ENCODE peak calls at places on chromosome 20, in four cellular contexts. One of them, this sample, is unnamed. For H3K27me3 and H3K4me1, the result is how much of the 10 kb centered on the place peaks cover.

GRCh38 chr20:54132612-54133433 is 41.0 kb downstream of the CYP24A1 start:
- DNase-seq in CD8-positive, alpha-beta T cell: no peak
- DNase-seq in neural progenitor cell: peak
- DNase-seq in mesendoderm: peak
- DNase-seq in this sample: no peak

GRCh38 chr20:24675651-24676352 is 206.4 kb downstream of the SYNDIG1 start:
- DNase-seq in CD8-positive, alpha-beta T cell: no peak
- DNase-seq in neural progenitor cell: no peak
- DNase-seq in mesendoderm: no peak
- DNase-seq in this sample: no peak

GRCh38 chr20:37911838-37912273 is 8.9 kb downstream of the VSTM2L start:
- DNase-seq in CD8-positive, alpha-beta T cell: no peak
- DNase-seq in neural progenitor cell: peak
- DNase-seq in mesendoderm: peak
- DNase-seq in this sample: no peak

GRCh38 chr20:16904751-16905150 is 156.6 kb downstream of the OTOR start:
- DNase-seq in CD8-positive, alpha-beta T cell: no peak
- DNase-seq in neural progenitor cell: peak
- DNase-seq in mesendoderm: no peak
- DNase-seq in this sample: no peak

GRCh38 chr20:58513580-58514285 is 1.5 kb downstream of the APCDD1L start:
- DNase-seq in CD8-positive, alpha-beta T cell: no peak
- DNase-seq in neural progenitor cell: no peak
- DNase-seq in mesendoderm: no peak
- DNase-seq in this sample: no peak

GRCh38 chr20:4136967-4137334 is 121.6 kb upstream of the RNF24 start:
- DNase-seq in CD8-positive, alpha-beta T cell: no peak
- DNase-seq in neural progenitor cell: no peak
- DNase-seq in mesendoderm: no peak
- DNase-seq in this sample: no peak

GRCh38 chr20:38685853-38686473 is 38.3 kb upstream of the SLC32A1 start:
- DNase-seq in CD8-positive, alpha-beta T cell: peak
- DNase-seq in neural progenitor cell: peak
- DNase-seq in mesendoderm: peak
- DNase-seq in this sample: peak

GRCh38 chr20:59403261-59403961 is 103.0 kb downstream of the EDN3 start:
- DNase-seq in CD8-positive, alpha-beta T cell: peak
- DNase-seq in neural progenitor cell: peak
- DNase-seq in mesendoderm: peak
- DNase-seq in this sample: peak

GRCh38 chr20:2429061-2429460 is 41.5 kb downstream of the SNRPB start:
- DNase-seq in CD8-positive, alpha-beta T cell: no peak
- DNase-seq in neural progenitor cell: no peak
- DNase-seq in mesendoderm: no peak
- DNase-seq in this sample: no peak

GRCh38 chr20:4569092-4569491 is 152.6 kb upstream of the PRND start:
- DNase-seq in CD8-positive, alpha-beta T cell: no peak
- DNase-seq in neural progenitor cell: no peak
- DNase-seq in mesendoderm: no peak
- DNase-seq in this sample: no peak

GRCh38 chr20:4052139-4052480 is 36.8 kb upstream of the RNF24 start:
- DNase-seq in CD8-positive, alpha-beta T cell: no peak
- DNase-seq in neural progenitor cell: no peak
- DNase-seq in mesendoderm: no peak
- DNase-seq in this sample: no peak

GRCh38 chr20:2210646-2211556 is 84.9 kb upstream of the TGM3 start:
- DNase-seq in CD8-positive, alpha-beta T cell: no peak
- DNase-seq in neural progenitor cell: peak
- DNase-seq in mesendoderm: peak
- DNase-seq in this sample: no peak

GRCh38 chr20:36066777-36067176 is 87.8 kb upstream of the EPB41L1 start:
- DNase-seq in CD8-positive, alpha-beta T cell: no peak
- DNase-seq in neural progenitor cell: no peak
- DNase-seq in mesendoderm: no peak
- DNase-seq in this sample: no peak

GRCh38 chr20:51037499-51038110 is 14.7 kb upstream of the KCNG1 start:
- DNase-seq in CD8-positive, alpha-beta T cell: no peak
- DNase-seq in neural progenitor cell: no peak
- DNase-seq in mesendoderm: no peak
- DNase-seq in this sample: no peak

GRCh38 chr20:44614525-44614924 is 32.1 kb downstream of the PKIG start:
- DNase-seq in CD8-positive, alpha-beta T cell: no peak
- DNase-seq in neural progenitor cell: no peak
- DNase-seq in mesendoderm: no peak
- DNase-seq in this sample: no peak

GRCh38 chr20:37807901-37808751 is 94.8 kb upstream of the VSTM2L start:
- DNase-seq in CD8-positive, alpha-beta T cell: no peak
- DNase-seq in neural progenitor cell: peak
- DNase-seq in mesendoderm: peak
- DNase-seq in this sample: no peak

GRCh38 chr20:35992713-35993335 is 24.4 kb downstream of the CNBD2 start:
- DNase-seq in CD8-positive, alpha-beta T cell: no peak
- DNase-seq in neural progenitor cell: peak
- DNase-seq in mesendoderm: peak
- DNase-seq in this sample: peak

GRCh38 chr20:59537991-59538390 is 66.3 kb upstream of the PHACTR3 start:
- DNase-seq in CD8-positive, alpha-beta T cell: no peak
- DNase-seq in neural progenitor cell: no peak
- DNase-seq in mesendoderm: no peak
- DNase-seq in this sample: no peak

GRCh38 chr20:18973499-18974173 is 160.1 kb downstream of the SCP2D1 start:
- DNase-seq in CD8-positive, alpha-beta T cell: no peak
- DNase-seq in neural progenitor cell: no peak
- DNase-seq in mesendoderm: no peak
- DNase-seq in this sample: no peak

GRCh38 chr20:44092551-44093248 is 94.3 kb downstream of the JPH2 start:
- DNase-seq in CD8-positive, alpha-beta T cell: no peak
- DNase-seq in neural progenitor cell: peak
- DNase-seq in mesendoderm: peak
- DNase-seq in this sample: no peak

GRCh38 chr20:50758992-50759391 is 27.6 kb downstream of the PARD6B start:
- DNase-seq in CD8-positive, alpha-beta T cell: no peak
- DNase-seq in neural progenitor cell: no peak
- DNase-seq in mesendoderm: no peak
- DNase-seq in this sample: no peak

GRCh38 chr20:859661-860294 is 26.3 kb downstream of the FAM110A start:
- DNase-seq in CD8-positive, alpha-beta T cell: no peak
- DNase-seq in neural progenitor cell: no peak
- DNase-seq in mesendoderm: no peak
- DNase-seq in this sample: no peak

GRCh38 chr20:15227102-15227501 is 889.7 kb upstream of the FLRT3 start:
- DNase-seq in CD8-positive, alpha-beta T cell: no peak
- DNase-seq in neural progenitor cell: no peak
- DNase-seq in mesendoderm: no peak
- DNase-seq in this sample: no peak

GRCh38 chr20:15220009-15220656 is 882.7 kb upstream of the FLRT3 start:
- DNase-seq in CD8-positive, alpha-beta T cell: no peak
- DNase-seq in neural progenitor cell: no peak
- DNase-seq in mesendoderm: no peak
- DNase-seq in this sample: no peak

GRCh38 chr20:15220778-15221565 is 883.6 kb upstream of the FLRT3 start:
- DNase-seq in CD8-positive, alpha-beta T cell: no peak
- DNase-seq in neural progenitor cell: peak
- DNase-seq in mesendoderm: peak
- DNase-seq in this sample: no peak

GRCh38 chr20:15224199-15224598 is 886.8 kb upstream of the FLRT3 start:
- DNase-seq in CD8-positive, alpha-beta T cell: no peak
- DNase-seq in neural progenitor cell: no peak
- DNase-seq in mesendoderm: no peak
- DNase-seq in this sample: no peak
- H3K27ac ChIP-seq in CD8-positive, alpha-beta T cell: no peak
- H3K27ac ChIP-seq in neural progenitor cell: no peak
- H3K27ac ChIP-seq in mesendoderm: no peak
- H3K27ac ChIP-seq in this sample: no peak

GRCh38 chr20:61049684-61050083 is 202.4 kb upstream of the CDH4 start:
- DNase-seq in CD8-positive, alpha-beta T cell: no peak
- DNase-seq in neural progenitor cell: no peak
- DNase-seq in mesendoderm: no peak
- DNase-seq in this sample: no peak

GRCh38 chr20:61048292-61048691 is 203.8 kb upstream of the CDH4 start:
- DNase-seq in CD8-positive, alpha-beta T cell: no peak
- DNase-seq in neural progenitor cell: no peak
- DNase-seq in mesendoderm: no peak
- DNase-seq in this sample: no peak

GRCh38 chr20:61052796-61053442 is 199.1 kb upstream of the CDH4 start:
- DNase-seq in CD8-positive, alpha-beta T cell: no peak
- DNase-seq in neural progenitor cell: peak
- DNase-seq in mesendoderm: no peak
- DNase-seq in this sample: no peak

GRCh38 chr20:61052195-61052594 is 199.9 kb upstream of the CDH4 start:
- DNase-seq in CD8-positive, alpha-beta T cell: no peak
- DNase-seq in neural progenitor cell: no peak
- DNase-seq in mesendoderm: no peak
- DNase-seq in this sample: no peak

DNA sequence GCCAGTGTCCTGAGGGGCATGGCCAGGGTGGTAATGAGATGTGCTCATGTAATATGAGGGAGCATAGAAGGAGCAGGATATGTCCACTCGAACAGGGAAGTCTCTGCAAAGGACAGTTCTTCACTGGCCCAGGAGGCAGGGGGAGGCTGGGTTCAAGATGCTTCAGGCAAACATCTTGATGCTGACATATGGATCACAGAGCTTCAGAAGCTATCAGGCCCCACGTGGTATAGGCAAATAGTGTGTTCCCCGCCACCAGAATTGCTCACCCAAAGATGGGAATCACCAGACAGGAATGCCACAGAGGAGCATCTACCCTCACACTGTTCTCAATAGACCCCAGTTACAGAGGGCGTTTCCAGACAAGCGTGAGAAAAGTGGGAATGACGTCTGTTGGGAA is 201.6 kb upstream of the CDH4 start:
- DNase-seq in CD8-positive, alpha-beta T cell: no peak
- DNase-seq in neural progenitor cell: no peak
- DNase-seq in mesendoderm: no peak
- DNase-seq in this sample: no peak
- H3K27me3 ChIP-seq in CD8-positive, alpha-beta T cell: under half
- H3K27me3 ChIP-seq in neural progenitor cell: under half
- H3K27me3 ChIP-seq in mesendoderm: under half
- H3K27me3 ChIP-seq in this sample: under half

DNA sequence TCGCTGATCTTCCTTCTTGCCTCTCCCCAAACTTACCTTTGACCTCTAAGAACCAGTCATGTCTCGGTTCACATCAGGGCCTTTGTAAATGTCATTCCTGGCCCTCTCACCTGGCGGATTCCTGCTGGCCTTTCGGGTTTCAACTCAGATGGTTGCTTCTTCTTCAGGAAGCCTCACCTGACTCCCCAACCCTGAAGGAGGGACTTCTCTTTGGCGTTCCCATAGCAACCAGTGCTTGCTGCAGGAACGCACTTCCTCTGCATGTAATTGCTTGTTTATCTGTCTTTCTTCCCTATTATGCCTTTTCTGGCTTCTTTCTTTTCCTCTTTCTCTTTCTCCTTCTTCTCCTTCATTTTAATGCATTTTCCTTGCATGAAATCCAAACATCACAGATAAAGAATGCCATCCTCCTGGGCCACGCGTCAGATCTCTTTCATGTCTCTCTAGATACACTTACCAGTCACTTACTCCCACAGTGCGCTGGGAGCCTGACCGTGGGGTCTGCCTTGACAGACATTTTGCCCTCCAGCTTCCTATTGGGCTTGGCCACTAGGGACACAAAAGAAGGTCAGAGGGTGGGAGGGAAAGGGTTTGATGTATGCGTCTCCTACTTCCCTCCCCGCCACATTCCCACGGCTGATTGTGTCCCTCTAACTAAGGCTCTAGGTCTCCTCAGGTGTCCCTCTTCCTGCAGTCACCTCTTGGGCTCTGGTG is 295.7 kb upstream of the TSHZ2 start:
- DNase-seq in CD8-positive, alpha-beta T cell: no peak
- DNase-seq in neural progenitor cell: no peak
- DNase-seq in mesendoderm: peak
- DNase-seq in this sample: no peak
- H3K4me1 ChIP-seq in CD8-positive, alpha-beta T cell: under half
- H3K4me1 ChIP-seq in neural progenitor cell: under half
- H3K4me1 ChIP-seq in mesendoderm: under half
- H3K4me1 ChIP-seq in this sample: under half

GRCh38 chr20:46112430-46113020 is 5.6 kb upstream of the CD40 start:
- DNase-seq in CD8-positive, alpha-beta T cell: no peak
- DNase-seq in neural progenitor cell: peak
- DNase-seq in mesendoderm: no peak
- DNase-seq in this sample: no peak

GRCh38 chr20:46111836-46112212 is 6.3 kb upstream of the CD40 start:
- DNase-seq in CD8-positive, alpha-beta T cell: no peak
- DNase-seq in neural progenitor cell: no peak
- DNase-seq in mesendoderm: no peak
- DNase-seq in this sample: no peak

GRCh38 chr20:46113071-46113470 is 5.0 kb upstream of the CD40 start:
- DNase-seq in CD8-positive, alpha-beta T cell: no peak
- DNase-seq in neural progenitor cell: no peak
- DNase-seq in mesendoderm: no peak
- DNase-seq in this sample: no peak

GRCh38 chr20:46108976-46109375 is 9.1 kb upstream of the CD40 start:
- DNase-seq in CD8-positive, alpha-beta T cell: no peak
- DNase-seq in neural progenitor cell: no peak
- DNase-seq in mesendoderm: no peak
- DNase-seq in this sample: no peak

GRCh38 chr20:46111028-46111835 is 6.9 kb upstream of the CD40 start:
- DNase-seq in CD8-positive, alpha-beta T cell: no peak
- DNase-seq in neural progenitor cell: no peak
- DNase-seq in mesendoderm: no peak
- DNase-seq in this sample: no peak
- H3K27ac ChIP-seq in CD8-positive, alpha-beta T cell: no peak
- H3K27ac ChIP-seq in neural progenitor cell: no peak
- H3K27ac ChIP-seq in mesendoderm: no peak
- H3K27ac ChIP-seq in this sample: no peak

GRCh38 chr20:23331951-23332350 is 18.6 kb upstream of the NXT1 start:
- DNase-seq in CD8-positive, alpha-beta T cell: no peak
- DNase-seq in neural progenitor cell: peak
- DNase-seq in mesendoderm: no peak
- DNase-seq in this sample: no peak

GRCh38 chr20:23334111-23334510 is 16.5 kb upstream of the NXT1 start:
- DNase-seq in CD8-positive, alpha-beta T cell: no peak
- DNase-seq in neural progenitor cell: no peak
- DNase-seq in mesendoderm: no peak
- DNase-seq in this sample: no peak

GRCh38 chr20:23327617-23328333 is 22.8 kb upstream of the NXT1 start:
- DNase-seq in CD8-positive, alpha-beta T cell: no peak
- DNase-seq in neural progenitor cell: no peak
- DNase-seq in mesendoderm: no peak
- DNase-seq in this sample: no peak

GRCh38 chr20:23332467-23332866 is 18.1 kb upstream of the NXT1 start:
- DNase-seq in CD8-positive, alpha-beta T cell: no peak
- DNase-seq in neural progenitor cell: no peak
- DNase-seq in mesendoderm: no peak
- DNase-seq in this sample: no peak

GRCh38 chr20:23331450-23331849 is 19.1 kb upstream of the NXT1 start:
- DNase-seq in CD8-positive, alpha-beta T cell: no peak
- DNase-seq in neural progenitor cell: no peak
- DNase-seq in mesendoderm: no peak
- DNase-seq in this sample: no peak
- H3K27me3 ChIP-seq in CD8-positive, alpha-beta T cell: under half
- H3K27me3 ChIP-seq in neural progenitor cell: under half
- H3K27me3 ChIP-seq in mesendoderm: under half
- H3K27me3 ChIP-seq in this sample: under half